ENCODE peak calls at places on chromosomes 5 and 9, in seven cellular contexts. J is cardiac fibroblast, B is cardiac muscle cell, X is fibroblast of pulmonary artery, O is A549, L is astrocyte of the cerebellum, Q is activated B cell treated with CpG ODN at 0.5 μM for 24 hours. G is an unnamed sample.
A peak's percentile ranks its signal among the peaks of the same experiment; 100 is the strongest.

GRCh38 chr9:114308361-114308950 is 14.4 kb upstream of the ORM1 start:
- DNase-seq in J (no peak), B (no peak), X (no peak), O (no peak), L (no peak), Q (peak; percentile 14), G (no peak)

GRCh38 chr5:56523779-56524178 is 290.6 kb upstream of the ANKRD55 start:
- DNase-seq in J (peak; percentile 45), B (peak; percentile 64), X (peak; percentile 36), O (no peak), L (no peak), Q (no peak), G (no peak)

GRCh38 chr5:179504600-179505396 is 45.6 kb upstream of the RUFY1 start:
- DNase-seq in J (no peak), B (no peak), X (no peak), O (no peak), L (no peak), Q (no peak), G (no peak)

GRCh38 chr5:172553167-172553566 is 87.9 kb upstream of the NEURL1B start:
- DNase-seq in J (no peak), B (no peak), X (no peak), O (no peak), L (no peak), Q (no peak), G (no peak)

GRCh38 chr9:89668216-89668867 is 63.5 kb downstream of the GADD45G start:
- DNase-seq in J (no peak), B (no peak), X (no peak), O (no peak), L (no peak), Q (no peak), G (no peak)

GRCh38 chr5:172172912-172173591 is 15.0 kb downstream of the STK10 start:
- DNase-seq in J (no peak), B (no peak), X (no peak), O (no peak), L (no peak), Q (no peak), G (no peak)

GRCh38 chr5:98474211-98474610 is 299.3 kb upstream of the RGMB start:
- DNase-seq in J (no peak), B (no peak), X (no peak), O (no peak), L (no peak), Q (no peak), G (no peak)

GRCh38 chr5:89282832-89283510 is 400.0 kb upstream of the MEF2C start:
- DNase-seq in J (no peak), B (no peak), X (peak; percentile 32), O (no peak), L (no peak), Q (no peak), G (no peak)

GRCh38 chr5:132260051-132260450 is 2.6 kb downstream of the PDLIM4 start:
- DNase-seq in J (no peak), B (no peak), X (peak; percentile 30), O (no peak), L (no peak), Q (no peak), G (no peak)

GRCh38 chr5:72529383-72529782 is 22.2 kb upstream of the ZNF366 start:
- DNase-seq in J (no peak), B (no peak), X (no peak), O (no peak), L (no peak), Q (no peak), G (no peak)

GRCh38 chr9:72687331-72687730 is 165.9 kb downstream of the TMC1 start:
- DNase-seq in J (no peak), B (no peak), X (no peak), O (no peak), L (no peak), Q (no peak), G (no peak)

GRCh38 chr5:178288373-178289368 is 56.1 kb upstream of the PHYKPL start:
- DNase-seq in J (no peak), B (no peak), X (no peak), O (no peak), L (no peak), Q (no peak), G (no peak)

GRCh38 chr5:176711883-176712282 is 64.6 kb downstream of the TSPAN17 start:
- DNase-seq in J (no peak), B (no peak), X (no peak), O (no peak), L (no peak), Q (no peak), G (no peak)

GRCh38 chr5:52993367-52993766 is 4.2 kb downstream of the ITGA2 start:
- DNase-seq in J (no peak), B (no peak), X (no peak), O (no peak), L (no peak), Q (no peak), G (no peak)

GRCh38 chr5:135140805-135141204 is 106.8 kb upstream of the PITX1 start:
- DNase-seq in J (peak; percentile 22), B (no peak), X (no peak), O (peak; percentile 47), L (no peak), Q (no peak), G (no peak)

GRCh38 chr5:170223349-170223748 is 9.4 kb upstream of the C5orf58 start:
- DNase-seq in J (peak; percentile 69), B (no peak), X (peak; percentile 39), O (no peak), L (peak; percentile 5), Q (no peak), G (no peak)

GRCh38 chr5:53987091-53987490 is 323.3 kb downstream of the ARL15 start:
- DNase-seq in J (no peak), B (no peak), X (no peak), O (no peak), L (no peak), Q (no peak), G (no peak)

GRCh38 chr9:129994947-129995346 is 48.0 kb downstream of the FNBP1 start:
- DNase-seq in J (no peak), B (no peak), X (no peak), O (no peak), L (no peak), Q (no peak), G (no peak)

GRCh38 chr9:4828776-4829175 is 36.0 kb downstream of the RCL1 start:
- DNase-seq in J (peak; percentile 55), B (no peak), X (peak; percentile 56), O (no peak), L (no peak), Q (no peak), G (no peak)

DNA sequence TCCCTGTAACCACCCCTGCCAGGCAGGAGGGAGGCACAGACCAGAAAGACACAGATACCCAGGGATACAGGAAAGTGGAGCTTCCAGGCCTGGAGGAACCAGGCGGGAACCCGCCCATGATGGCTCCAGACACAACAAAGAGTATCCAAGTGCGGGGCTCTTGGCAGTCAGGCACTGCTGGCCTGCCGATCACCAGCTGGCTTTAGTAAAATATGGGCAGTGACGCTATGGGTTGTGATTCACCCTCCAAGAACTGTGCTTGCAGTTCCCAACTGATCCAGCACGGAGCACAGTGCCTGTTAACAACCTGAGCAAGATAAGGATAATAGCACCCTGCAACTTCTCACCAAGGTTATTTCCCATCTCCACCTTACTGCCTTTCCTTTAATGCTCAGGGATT is 463.3 kb downstream of the IRX1 start:
- DNase-seq in J (peak; percentile 1), B (peak; percentile 28), X (peak; percentile 42), O (no peak), L (no peak), Q (no peak), G (no peak)
- TF ChIP-seq CTCF in J (peak; percentile 29), B (no peak), X (peak; percentile 0), O (no peak), L (no peak), Q (no peak), G (no peak)

GRCh38 chr5:77017668-77018067 is 12.5 kb upstream of the AGGF1 start:
- DNase-seq in J (no peak), B (no peak), X (no peak), O (no peak), L (no peak), Q (no peak), G (no peak)

GRCh38 chr5:77011498-77011897 is 18.7 kb upstream of the AGGF1 start:
- DNase-seq in J (no peak), B (no peak), X (no peak), O (no peak), L (no peak), Q (no peak), G (no peak)

GRCh38 chr5:77012601-77013000 is 17.6 kb upstream of the AGGF1 start:
- DNase-seq in J (no peak), B (no peak), X (no peak), O (no peak), L (no peak), Q (no peak), G (no peak)

GRCh38 chr5:77016962-77017361 is 13.2 kb upstream of the AGGF1 start:
- DNase-seq in J (no peak), B (no peak), X (no peak), O (no peak), L (no peak), Q (no peak), G (no peak)

GRCh38 chr5:77015938-77016569 is 14.2 kb upstream of the AGGF1 start:
- DNase-seq in J (peak; percentile 83), B (peak; percentile 64), X (peak; percentile 86), O (no peak), L (peak; percentile 80), Q (no peak), G (no peak)
- TF ChIP-seq CTCF in J (peak; percentile 30), B (peak; percentile 43), X (peak; percentile 44), O (peak; percentile 64), L (peak; percentile 41), Q (no peak), G (no peak)

GRCh38 chr9:128102196-128102595 is 25.3 kb downstream of the PTGES2 start:
- DNase-seq in J (no peak), B (no peak), X (no peak), O (no peak), L (no peak), Q (no peak), G (no peak)

GRCh38 chr9:128102861-128103588 is 24.5 kb downstream of the PTGES2 start:
- DNase-seq in J (no peak), B (no peak), X (no peak), O (no peak), L (no peak), Q (no peak), G (no peak)

GRCh38 chr9:128104171-128104618 is 23.3 kb downstream of the PTGES2 start:
- DNase-seq in J (no peak), B (no peak), X (peak; percentile 38), O (no peak), L (no peak), Q (no peak), G (no peak)

GRCh38 chr9:128101690-128102089 is 25.8 kb downstream of the PTGES2 start:
- DNase-seq in J (no peak), B (no peak), X (no peak), O (no peak), L (no peak), Q (no peak), G (no peak)

DNA sequence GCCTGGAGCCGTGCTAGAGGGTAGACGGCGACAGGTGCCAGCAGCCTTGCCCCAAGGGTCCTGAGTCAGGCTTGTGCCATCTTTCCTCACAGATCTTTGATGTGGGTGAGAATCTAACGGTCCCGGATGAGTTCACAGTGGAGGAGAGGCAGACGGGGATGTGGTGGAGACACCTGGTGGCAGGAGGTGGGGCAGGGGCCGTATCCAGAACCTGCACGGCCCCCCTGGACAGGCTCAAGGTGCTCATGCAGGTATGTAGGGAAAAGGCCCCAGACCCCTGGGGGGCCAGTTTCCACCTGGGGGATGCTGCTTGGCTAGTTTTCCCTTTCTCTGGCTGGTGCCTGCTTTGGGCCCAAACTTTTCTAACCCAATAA is 24.0 kb downstream of the PTGES2 start:
- DNase-seq in J (no peak), B (no peak), X (no peak), O (no peak), L (no peak), Q (no peak), G (no peak)
- TF ChIP-seq CTCF in J (no peak), B (peak; percentile 14), X (peak; percentile 13), O (peak; percentile 2), L (peak; percentile 34), Q (no peak), G (peak; percentile 56)

GRCh38 chr5:163489055-163489744 is 16.2 kb upstream of the MAT2B start:
- DNase-seq in J (peak; percentile 57), B (no peak), X (peak; percentile 62), O (no peak), L (no peak), Q (no peak), G (no peak)
- TF ChIP-seq CTCF in J (peak; percentile 31), B (peak; percentile 57), X (peak; percentile 45), O (no peak), L (peak; percentile 32), Q (no peak), G (peak; percentile 13)